ENCODE peak calls at places on chromosomes 7 and 10, in eight cellular contexts. T is lung; A is lower lobe of right lung; F is esophagus muscularis mucosa; E is CD8-positive, alpha-beta memory T cell; L is breast epithelium; B is uterus; O is psoas muscle. V is an unnamed sample. For H3K36me3 and H3K4me1, the result is how much of the 10 kb centered on the place peaks cover.

GRCh38 chr7:108805808-108806397 is 236.2 kb downstream of the DNAJB9 start:
- DNase-seq in T (no peak), A (no peak), F (no peak), E (no peak), L (no peak), B (no peak), O (no peak), V (no peak)

GRCh38 chr7:151756076-151756731 is 120.7 kb downstream of the PRKAG2 start:
- DNase-seq in T (no peak), A (peak), F (no peak), E (peak), L (no peak), B (peak), O (no peak), V (no peak)

GRCh38 chr7:110590415-110590814 is 500.5 kb upstream of the LRRN3 start:
- DNase-seq in T (peak), A (peak), F (no peak), E (no peak), L (no peak), B (no peak), O (no peak), V (peak)

GRCh38 chr10:1627945-1628344 is 109.4 kb downstream of the ADARB2 start:
- DNase-seq in T (no peak), A (no peak), F (no peak), E (no peak), L (no peak), B (no peak), O (no peak), V (no peak)

GRCh38 chr10:132858121-132859081 is 72.5 kb upstream of the NKX6-2 start:
- DNase-seq in T (no peak), A (peak), F (no peak), E (no peak), L (no peak), B (peak), O (no peak), V (no peak)

GRCh38 chr7:12578930-12579640 is 8.6 kb downstream of the SCIN start:
- DNase-seq in T (no peak), A (no peak), F (no peak), E (no peak), L (no peak), B (no peak), O (no peak), V (no peak)

GRCh38 chr7:46707973-46708372 is 786.9 kb upstream of the IGFBP3 start:
- DNase-seq in T (no peak), A (no peak), F (no peak), E (no peak), L (no peak), B (no peak), O (no peak), V (no peak)

GRCh38 chr10:50637003-50637579 is 13.3 kb upstream of the SGMS1 start:
- DNase-seq in T (no peak), A (no peak), F (peak), E (no peak), L (no peak), B (no peak), O (no peak), V (no peak)

GRCh38 chr10:11617233-11617632 is 5.8 kb upstream of the USP6NL start:
- DNase-seq in T (no peak), A (no peak), F (no peak), E (no peak), L (no peak), B (no peak), O (no peak), V (no peak)

GRCh38 chr10:52956861-52957260 is 184.3 kb upstream of the MBL2 start:
- DNase-seq in T (no peak), A (no peak), F (no peak), E (no peak), L (no peak), B (no peak), O (no peak), V (no peak)

GRCh38 chr10:4733150-4733842 is 92.7 kb upstream of the AKR1E2 start:
- DNase-seq in T (no peak), A (no peak), F (no peak), E (no peak), L (peak), B (no peak), O (no peak), V (no peak)

GRCh38 chr7:2638224-2638991 is 6.6 kb downstream of the TTYH3 start:
- DNase-seq in T (no peak), A (no peak), F (no peak), E (no peak), L (no peak), B (peak), O (peak), V (peak)

GRCh38 chr7:2635810-2636701 is 4.3 kb downstream of the TTYH3 start:
- DNase-seq in T (no peak), A (peak), F (no peak), E (no peak), L (no peak), B (no peak), O (peak), V (peak)

GRCh38 chr7:2639151-2639993 is 7.6 kb downstream of the TTYH3 start:
- DNase-seq in T (no peak), A (no peak), F (no peak), E (no peak), L (no peak), B (no peak), O (no peak), V (no peak)

GRCh38 chr7:2637066-2637471 is 5.3 kb downstream of the TTYH3 start:
- DNase-seq in T (no peak), A (no peak), F (no peak), E (no peak), L (no peak), B (no peak), O (peak), V (no peak)

DNA sequence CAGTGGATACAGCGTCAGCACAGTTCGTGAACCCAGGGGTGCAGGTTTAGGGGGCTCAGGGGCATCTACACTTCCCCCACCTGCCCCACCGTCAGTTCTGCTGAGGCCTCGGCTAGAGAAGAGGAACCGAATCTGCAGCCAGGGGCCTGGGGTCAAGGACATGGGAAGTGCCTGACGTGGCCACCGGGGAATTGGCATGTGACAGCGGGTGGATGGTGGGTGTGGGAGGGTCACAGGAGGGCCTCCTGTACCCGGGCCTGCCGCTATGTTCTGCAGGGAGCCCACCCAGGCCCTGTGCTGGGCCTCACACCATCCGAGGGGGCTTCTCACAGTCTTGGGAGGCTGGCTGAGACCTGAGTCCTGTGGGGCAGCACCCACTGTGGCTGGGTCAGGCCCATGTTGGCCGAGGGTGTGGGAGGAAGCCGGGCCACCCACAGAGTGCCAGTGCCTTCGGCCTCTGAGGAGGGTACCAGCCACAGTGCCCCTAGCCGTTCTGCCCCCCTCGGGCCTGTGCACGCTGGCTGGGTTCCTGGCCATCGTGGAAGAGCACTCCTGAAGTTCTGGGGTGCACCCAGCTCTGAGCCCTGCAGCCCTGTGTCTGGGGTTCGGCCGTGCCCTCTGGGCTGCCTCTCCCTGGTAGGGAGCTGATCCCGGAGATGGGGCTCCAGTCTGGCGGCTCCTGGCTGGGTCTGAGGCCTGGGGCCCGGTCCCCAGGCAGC is 5.9 kb downstream of the TTYH3 start:
- DNase-seq in T (peak), A (peak), F (no peak), E (no peak), L (no peak), B (no peak), O (peak), V (no peak)
- H3K36me3 ChIP-seq in T (under half), A (under half), F (under half), E (under half), L (under half), B (under half), O (under half), V (under half)

GRCh38 chr10:81882011-81882410 is 7.0 kb downstream of the NRG3 start:
- DNase-seq in T (no peak), A (no peak), F (no peak), E (no peak), L (no peak), B (no peak), O (no peak), V (no peak)
- H3K4me1 ChIP-seq in T (under half), A (under half), F (under half), E (under half), L (under half), B (under half), O (under half), V (under half)

DNA sequence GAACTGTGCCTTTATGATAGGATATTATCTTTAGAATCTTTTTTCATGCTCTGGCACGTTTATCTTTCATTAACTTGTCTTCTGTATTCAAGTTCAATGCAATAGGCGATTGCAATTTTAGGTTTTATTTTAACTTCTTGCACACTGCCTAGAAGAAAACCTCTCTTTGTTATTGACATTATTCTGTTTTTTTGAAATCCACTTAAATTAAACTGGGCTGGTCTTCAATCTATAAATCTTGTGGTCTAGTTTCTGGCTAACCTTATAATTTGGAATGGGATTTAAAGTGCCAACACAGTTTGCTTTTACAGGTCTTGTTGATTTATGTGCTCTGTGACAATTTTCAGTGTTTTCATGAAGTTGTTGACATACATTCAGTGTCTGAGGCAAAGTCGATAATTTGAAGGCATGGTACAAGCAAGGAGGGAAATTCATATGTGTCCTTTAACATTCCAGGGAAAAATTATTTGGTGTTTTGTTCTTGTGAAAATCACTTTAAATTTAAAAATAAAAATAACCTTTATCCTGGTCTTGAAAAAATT is 240.9 kb downstream of the KIAA1217 start:
- DNase-seq in T (no peak), A (no peak), F (no peak), E (no peak), L (no peak), B (no peak), O (no peak), V (no peak)
- H3K4me3 ChIP-seq in T (no peak), A (no peak), F (peak), E (no peak), L (peak), B (no peak), O (peak), V (no peak)

GRCh38 chr10:63171926-63172325 is 38.8 kb downstream of the NRBF2 start:
- DNase-seq in T (no peak), A (no peak), F (no peak), E (no peak), L (no peak), B (no peak), O (no peak), V (no peak)
- H3K36me3 ChIP-seq in T (under half), A (half or more), F (half or more), E (under half), L (under half), B (under half), O (half or more), V (under half)

GRCh38 chr10:6072215-6072941 is 10.2 kb upstream of the IL2RA start:
- DNase-seq in T (no peak), A (no peak), F (no peak), E (no peak), L (no peak), B (no peak), O (no peak), V (no peak)
- H3K4me1 ChIP-seq in T (under half), A (under half), F (under half), E (half or more), L (under half), B (under half), O (under half), V (under half)